ENCODE peak calls at places on chromosomes 2 and 18, in seven cellular contexts. L, S, R, A, Q, E and D are unnamed samples. For H3K4me1, the result is how much of the 10 kb centered on the place peaks cover.

GRCh38 chr2:28393115-28393836 is 618 bp downstream of the FOSL2 start:
- DNase-seq in L (peak), S (peak), R (peak), A (peak), Q (peak), E (peak), D (peak)

GRCh38 chr2:81576713-81577112 is 1272.2 kb upstream of the LRRTM1 start:
- DNase-seq in L (no peak), S (no peak), R (no peak), A (no peak), Q (no peak), E (no peak), D (no peak)

GRCh38 chr2:130796280-130796679 is 40.4 kb upstream of the ARHGEF4 start:
- DNase-seq in L (no peak), S (no peak), R (no peak), A (no peak), Q (no peak), E (no peak), D (no peak)

GRCh38 chr2:194826241-194826640 is 830.8 kb upstream of the SLC39A10 start:
- DNase-seq in L (no peak), S (no peak), R (no peak), A (no peak), Q (no peak), E (no peak), D (no peak)

GRCh38 chr2:232238108-232238507 is 140.4 kb upstream of the ALPP start:
- DNase-seq in L (peak), S (no peak), R (no peak), A (peak), Q (no peak), E (no peak), D (no peak)

GRCh38 chr2:45980161-45980852 is 316.9 kb upstream of the EPAS1 start:
- DNase-seq in L (no peak), S (no peak), R (no peak), A (no peak), Q (no peak), E (no peak), D (no peak)

GRCh38 chr2:159907914-159908313 is 109.9 kb upstream of the CD302 start:
- DNase-seq in L (no peak), S (no peak), R (no peak), A (no peak), Q (no peak), E (no peak), D (no peak)

GRCh38 chr18:10455726-10456453 is 1.5 kb downstream of the APCDD1 start:
- DNase-seq in L (no peak), S (no peak), R (no peak), A (no peak), Q (no peak), E (no peak), D (no peak)

GRCh38 chr2:215328066-215328465 is 16.2 kb downstream of the ATIC start:
- DNase-seq in L (no peak), S (no peak), R (no peak), A (no peak), Q (no peak), E (no peak), D (no peak)

GRCh38 chr2:233082934-233083755 is 23.0 kb downstream of the INPP5D start:
- DNase-seq in L (no peak), S (no peak), R (no peak), A (no peak), Q (no peak), E (no peak), D (no peak)

GRCh38 chr2:118032169-118033013 is 18.5 kb upstream of the CCDC93 start:
- DNase-seq in L (peak), S (peak), R (peak), A (peak), Q (peak), E (peak), D (no peak)

GRCh38 chr2:108908717-108909077 is 80.3 kb downstream of the EDAR start:
- DNase-seq in L (no peak), S (no peak), R (no peak), A (no peak), Q (no peak), E (no peak), D (no peak)

GRCh38 chr2:42249887-42250286 is 80.7 kb downstream of the EML4 start:
- DNase-seq in L (no peak), S (no peak), R (no peak), A (no peak), Q (no peak), E (no peak), D (no peak)

GRCh38 chr2:113390133-113390849 is 47.2 kb upstream of the ZNG1B start:
- DNase-seq in L (peak), S (peak), R (peak), A (peak), Q (peak), E (peak), D (peak)

GRCh38 chr2:42289222-42289621 is 71.8 kb downstream of the COX7A2L start:
- DNase-seq in L (no peak), S (no peak), R (no peak), A (no peak), Q (no peak), E (no peak), D (no peak)

GRCh38 chr2:127324635-127325034 is 30.7 kb upstream of the ERCC3 start:
- DNase-seq in L (peak), S (no peak), R (peak), A (peak), Q (peak), E (no peak), D (no peak)

GRCh38 chr18:49858309-49859005 is 45.1 kb upstream of the ACAA2 start:
- DNase-seq in L (peak), S (peak), R (peak), A (peak), Q (peak), E (peak), D (peak)

GRCh38 chr2:28101123-28101522 is 210.6 kb downstream of the BABAM2 start:
- DNase-seq in L (no peak), S (no peak), R (no peak), A (peak), Q (no peak), E (no peak), D (no peak)

GRCh38 chr2:241161646-241162281 is 11.5 kb downstream of the PPP1R7 start:
- DNase-seq in L (no peak), S (peak), R (peak), A (peak), Q (no peak), E (peak), D (peak)

GRCh38 chr2:9844036-9844483 is 786 bp downstream of the TAF1B start:
- DNase-seq in L (peak), S (no peak), R (no peak), A (peak), Q (no peak), E (no peak), D (no peak)

GRCh38 chr2:217103752-217104540 is 244.1 kb upstream of the TNP1 start:
- DNase-seq in L (peak), S (no peak), R (no peak), A (peak), Q (no peak), E (no peak), D (no peak)

GRCh38 chr2:19671907-19672306 is 229.9 kb downstream of the TTC32 start:
- DNase-seq in L (no peak), S (no peak), R (no peak), A (no peak), Q (no peak), E (no peak), D (no peak)

GRCh38 chr18:23752363-23752762 is 63.1 kb downstream of the LAMA3 start:
- DNase-seq in L (no peak), S (no peak), R (no peak), A (no peak), Q (no peak), E (no peak), D (no peak)

GRCh38 chr2:154686162-154686561 is 12.3 kb upstream of the KCNJ3 start:
- DNase-seq in L (no peak), S (no peak), R (no peak), A (no peak), Q (no peak), E (no peak), D (no peak)

GRCh38 chr2:196063773-196064172 is 4.9 kb downstream of the DNAH7 start:
- DNase-seq in L (no peak), S (no peak), R (no peak), A (no peak), Q (no peak), E (no peak), D (no peak)

GRCh38 chr2:179233037-179233436 is 31.6 kb downstream of the SESTD1 start:
- DNase-seq in L (peak), S (no peak), R (no peak), A (no peak), Q (no peak), E (no peak), D (no peak)

GRCh38 chr18:22604390-22604985 is 186.8 kb upstream of the CTAGE1 start:
- DNase-seq in L (no peak), S (peak), R (peak), A (peak), Q (no peak), E (no peak), D (no peak)

GRCh38 chr2:29766191-29766590 is 155.2 kb downstream of the ALK start:
- DNase-seq in L (no peak), S (no peak), R (no peak), A (peak), Q (no peak), E (no peak), D (no peak)

GRCh38 chr2:238493880-238494572 is 67.3 kb downstream of the ASB1 start:
- DNase-seq in L (no peak), S (peak), R (no peak), A (no peak), Q (no peak), E (no peak), D (no peak)

GRCh38 chr2:234840336-234840735 is 111.5 kb upstream of the SH3BP4 start:
- DNase-seq in L (peak), S (no peak), R (peak), A (peak), Q (no peak), E (peak), D (peak)

GRCh38 chr2:88211809-88212154 is 41.6 kb downstream of the THNSL2 start:
- DNase-seq in L (no peak), S (no peak), R (no peak), A (no peak), Q (no peak), E (no peak), D (no peak)

GRCh38 chr2:88211005-88211808 is 41.1 kb downstream of the THNSL2 start:
- DNase-seq in L (no peak), S (no peak), R (no peak), A (no peak), Q (no peak), E (no peak), D (no peak)

GRCh38 chr2:88210132-88211004 is 40.2 kb downstream of the THNSL2 start:
- DNase-seq in L (no peak), S (no peak), R (no peak), A (no peak), Q (no peak), E (no peak), D (no peak)

GRCh38 chr2:88214631-88215030 is 44.5 kb downstream of the THNSL2 start:
- DNase-seq in L (no peak), S (no peak), R (no peak), A (no peak), Q (no peak), E (no peak), D (no peak)

GRCh38 chr2:88212251-88212790 is 42.2 kb downstream of the THNSL2 start:
- DNase-seq in L (peak), S (no peak), R (no peak), A (peak), Q (peak), E (no peak), D (no peak)
- H3K4me1 ChIP-seq in L (under half), S (under half), R (under half), A (under half), Q (under half), E (under half), D (under half)

DNA sequence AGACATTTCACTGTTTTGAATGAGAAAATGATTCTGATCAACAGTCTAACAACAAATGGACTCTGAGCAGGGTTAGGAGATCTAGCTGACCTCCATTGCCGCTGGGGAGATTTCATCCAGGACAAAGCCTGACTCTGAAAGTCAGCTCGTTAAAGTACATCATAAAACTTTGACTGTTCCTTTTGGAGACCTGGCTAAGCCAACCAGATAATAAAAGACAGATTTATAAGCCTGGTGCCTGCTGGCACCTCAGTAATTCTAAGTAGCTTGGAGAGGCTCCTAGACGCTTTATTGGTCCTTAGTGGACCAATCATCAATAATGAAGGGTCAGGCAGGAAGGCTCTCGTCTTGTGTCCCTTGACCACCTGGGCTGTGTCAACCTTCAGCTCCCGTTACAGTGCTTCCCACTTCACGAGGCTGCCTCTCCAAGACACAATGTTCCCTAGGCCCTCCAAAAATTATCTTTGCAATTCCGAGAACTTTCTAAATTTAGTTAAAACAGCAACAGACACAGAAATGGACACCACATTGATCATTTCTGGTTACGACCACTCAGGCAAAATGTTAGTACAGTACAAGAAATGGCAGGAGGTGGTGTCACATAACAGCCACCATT is 47.9 kb upstream of the PMAIP1 start:
- DNase-seq in L (no peak), S (no peak), R (no peak), A (no peak), Q (no peak), E (no peak), D (no peak)
- TF ChIP-seq POLR2A in L (no peak), S (no peak), R (no peak), A (no peak), Q (no peak), E (no peak), D (no peak)

GRCh38 chr2:237361194-237361986 is 52.6 kb downstream of the COL6A3 start:
- DNase-seq in L (no peak), S (no peak), R (no peak), A (peak), Q (no peak), E (no peak), D (no peak)

GRCh38 chr2:237354930-237355329 is 59.0 kb downstream of the COL6A3 start:
- DNase-seq in L (no peak), S (no peak), R (no peak), A (peak), Q (no peak), E (no peak), D (no peak)

GRCh38 chr2:237355726-237356125 is 58.2 kb downstream of the COL6A3 start:
- DNase-seq in L (no peak), S (no peak), R (no peak), A (no peak), Q (no peak), E (no peak), D (no peak)

GRCh38 chr2:237359894-237360780 is 53.8 kb downstream of the COL6A3 start:
- DNase-seq in L (no peak), S (no peak), R (no peak), A (no peak), Q (no peak), E (no peak), D (no peak)

GRCh38 chr2:237358721-237359595 is 55.0 kb downstream of the COL6A3 start:
- DNase-seq in L (no peak), S (no peak), R (no peak), A (no peak), Q (no peak), E (no peak), D (no peak)
- H3K27ac ChIP-seq in L (no peak), S (peak), R (no peak), A (peak), Q (no peak), E (peak), D (peak)

DNA sequence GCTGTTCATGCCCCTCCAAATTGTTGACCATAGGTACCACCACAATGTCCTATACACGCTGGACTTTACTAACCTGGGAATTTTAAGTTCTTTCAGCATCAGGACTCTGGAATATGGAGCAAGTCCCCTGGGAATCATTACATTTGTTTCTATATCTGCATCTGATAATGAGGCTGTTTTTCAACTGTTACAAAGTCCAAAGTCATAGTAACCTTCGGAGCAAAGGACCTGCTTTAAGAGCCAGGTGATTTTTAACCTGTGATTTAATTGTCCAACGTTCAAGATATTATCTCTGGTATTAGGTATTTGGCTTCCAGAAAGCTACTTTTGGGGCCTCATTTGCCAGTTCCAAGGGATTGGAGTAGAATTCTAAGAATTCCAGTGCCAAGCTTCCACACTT is 7.5 kb upstream of the B3GNT2 start:
- DNase-seq in L (no peak), S (no peak), R (no peak), A (no peak), Q (no peak), E (no peak), D (no peak)
- H3K4me1 ChIP-seq in L (under half), S (under half), R (under half), A (under half), Q (under half), E (under half), D (under half)

GRCh38 chr2:64228923-64229322 is 84.7 kb upstream of the PELI1 start:
- DNase-seq in L (no peak), S (no peak), R (no peak), A (no peak), Q (no peak), E (no peak), D (no peak)

GRCh38 chr2:64230540-64230939 is 86.3 kb upstream of the PELI1 start:
- DNase-seq in L (no peak), S (no peak), R (no peak), A (no peak), Q (no peak), E (no peak), D (no peak)

GRCh38 chr2:64227603-64228125 is 83.4 kb upstream of the PELI1 start:
- DNase-seq in L (no peak), S (no peak), R (no peak), A (no peak), Q (no peak), E (no peak), D (no peak)

GRCh38 chr2:64226611-64227010 is 82.4 kb upstream of the PELI1 start:
- DNase-seq in L (no peak), S (no peak), R (no peak), A (no peak), Q (no peak), E (no peak), D (no peak)

DNA sequence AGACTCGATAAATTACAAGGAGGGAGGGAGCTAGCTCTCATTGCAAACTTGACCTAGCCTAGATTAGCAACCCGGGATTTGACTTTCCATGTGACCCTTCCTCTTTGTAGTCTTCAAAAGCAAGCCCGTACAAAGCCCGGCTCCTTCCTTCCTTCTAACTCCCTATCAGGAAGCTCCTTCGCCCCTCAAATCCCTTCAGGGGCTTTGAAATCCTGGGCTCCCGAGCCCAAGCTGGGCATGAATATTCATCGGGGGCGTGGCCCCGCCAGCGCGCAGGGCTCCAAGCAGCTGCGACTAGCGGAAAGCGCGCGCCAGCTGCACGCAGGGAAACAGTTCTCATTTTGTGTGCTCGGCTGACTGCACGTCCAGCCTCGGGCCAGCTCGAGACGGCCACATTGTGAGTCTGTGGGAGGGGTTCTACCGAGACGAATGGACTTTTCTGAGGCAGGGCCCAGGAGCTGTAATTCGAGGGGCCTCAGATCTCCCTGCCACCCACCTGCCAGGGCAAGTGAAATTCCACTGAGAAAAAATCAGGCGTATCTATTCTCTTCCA is 84.0 kb upstream of the PELI1 start:
- DNase-seq in L (peak), S (peak), R (peak), A (peak), Q (peak), E (peak), D (peak)
- TF ChIP-seq POLR2A in L (no peak), S (no peak), R (peak), A (no peak), Q (peak), E (peak), D (no peak)